ENCODE peak calls at places on chromosomes 16 and 17, in nine cellular contexts. B is islet precursor cell, S is cardiac muscle cell, X is NCI-H774, K is amygdala, J is HFF-Myc, I is heart left ventricle, G is AG09319, U is hepatocyte. C is an unnamed sample.
A peak's percentile ranks its signal among the peaks of the same experiment; 100 is the strongest.

GRCh38 chr16:3643095-3643730 is 11.3 kb upstream of the DNASE1 start:
- DNase-seq in B (no peak), S (no peak), X (no peak), K (no peak), J (no peak), I (no peak), G (no peak), U (peak; percentile 4), C (no peak)

GRCh38 chr17:45371414-45372324 is 54.8 kb upstream of the MAP3K14 start:
- DNase-seq in B (peak; percentile 100), S (peak; percentile 99), X (no peak), K (peak; percentile 24), J (peak; percentile 72), I (peak; percentile 81), G (peak; percentile 85), U (peak; percentile 95), C (peak; percentile 84)

GRCh38 chr17:80751460-80752368 is 207.1 kb downstream of the RPTOR start:
- DNase-seq in B (peak; percentile 65), S (no peak), X (no peak), K (peak; percentile 54), J (no peak), I (no peak), G (no peak), U (no peak), C (no peak)

GRCh38 chr17:78534492-78535284 is 42.5 kb downstream of the DNAH17 start:
- DNase-seq in B (no peak), S (no peak), X (peak; percentile 53), K (no peak), J (no peak), I (no peak), G (no peak), U (no peak), C (peak; percentile 72)

GRCh38 chr16:50500171-50500874 is 47.9 kb upstream of the NKD1 start:
- DNase-seq in B (no peak), S (no peak), X (no peak), K (no peak), J (no peak), I (no peak), G (no peak), U (no peak), C (no peak)

GRCh38 chr16:88853336-88853941 is 3.3 kb downstream of the GALNS start:
- DNase-seq in B (no peak), S (no peak), X (no peak), K (no peak), J (no peak), I (no peak), G (no peak), U (no peak), C (no peak)

GRCh38 chr17:14469971-14470370 is 169.1 kb downstream of the HS3ST3B1 start:
- DNase-seq in B (no peak), S (no peak), X (no peak), K (no peak), J (no peak), I (no peak), G (no peak), U (no peak), C (no peak)

GRCh38 chr17:49809056-49809455 is 20.6 kb downstream of the KAT7 start:
- DNase-seq in B (no peak), S (no peak), X (no peak), K (no peak), J (no peak), I (no peak), G (no peak), U (no peak), C (no peak)

GRCh38 chr16:89391-90302 is 11.6 kb downstream of the MPG start:
- DNase-seq in B (no peak), S (no peak), X (no peak), K (no peak), J (no peak), I (no peak), G (no peak), U (no peak), C (no peak)

GRCh38 chr17:28715217-28715616 is 2.5 kb downstream of the RAB34 start:
- DNase-seq in B (peak; percentile 43), S (no peak), X (no peak), K (no peak), J (no peak), I (no peak), G (no peak), U (no peak), C (no peak)

GRCh38 chr16:58177347-58177710 is 20.6 kb downstream of the CSNK2A2 start:
- DNase-seq in B (no peak), S (no peak), X (no peak), K (no peak), J (no peak), I (no peak), G (no peak), U (no peak), C (no peak)

GRCh38 chr16:28902909-28903308 is 22.1 kb downstream of the RABEP2 start:
- DNase-seq in B (no peak), S (no peak), X (no peak), K (no peak), J (no peak), I (no peak), G (no peak), U (no peak), C (no peak)

GRCh38 chr17:69945698-69946185 is 129.3 kb upstream of the KCNJ16 start:
- DNase-seq in B (no peak), S (no peak), X (no peak), K (no peak), J (no peak), I (peak; percentile 16), G (no peak), U (peak; percentile 27), C (no peak)

GRCh38 chr17:30720013-30720471 is 104.5 kb downstream of the CRLF3 start:
- DNase-seq in B (peak; percentile 40), S (no peak), X (no peak), K (no peak), J (no peak), I (no peak), G (no peak), U (no peak), C (no peak)

GRCh38 chr17:8447816-8448215 is 12.1 kb downstream of the NDEL1 start:
- DNase-seq in B (peak; percentile 87), S (no peak), X (no peak), K (no peak), J (no peak), I (no peak), G (no peak), U (no peak), C (no peak)